ENCODE peak calls at places on chromosome 7, in four cellular contexts. O is hepatocyte, S is NCI-H82, I is neural progenitor cell. J is an unnamed sample.

GRCh38 chr7:51428226-51428887 is 111.7 kb upstream of the COBL start:
- DNase-seq in O (peak), S (peak), I (peak), J (no peak)

GRCh38 chr7:7850150-7850549 is 118.4 kb upstream of the GLCCI1 start:
- DNase-seq in O (no peak), S (no peak), I (no peak), J (no peak)

GRCh38 chr7:157678503-157678902 is 341.7 kb downstream of the DNAJB6 start:
- DNase-seq in I (peak), O (no peak), S (no peak), J (no peak)

GRCh38 chr7:41117431-41117830 is 585.5 kb downstream of the INHBA start:
- DNase-seq in I (no peak), S (no peak), O (no peak), J (no peak)

GRCh38 chr7:73971315-73971700 is 56.7 kb upstream of the ELN start:
- DNase-seq in S (no peak), I (no peak), O (no peak), J (no peak)

GRCh38 chr7:359776-360361 is 69.9 kb downstream of the FOXL3 start:
- DNase-seq in S (no peak), O (no peak), I (no peak), J (no peak)

GRCh38 chr7:142892941-142893340 is 7.4 kb upstream of the TRPV6 start:
- DNase-seq in S (no peak), I (no peak), O (no peak), J (no peak)

GRCh38 chr7:84701524-84702306 is 485.1 kb downstream of the SEMA3D start:
- DNase-seq in S (no peak), I (peak), O (peak), J (no peak)

GRCh38 chr7:93119191-93119905 is 1.6 kb upstream of the SAMD9 start:
- DNase-seq in I (no peak), S (no peak), O (no peak), J (no peak)

GRCh38 chr7:50348469-50349162 is 44.1 kb downstream of the IKZF1 start:
- DNase-seq in S (no peak), I (no peak), O (no peak), J (no peak)